ENCODE peak calls at places on chromosome 4, in ten cellular contexts. One of them, this sample, is unnamed.

GRCh38 chr4:101279377-101279871 is 67.9 kb downstream of the PPP3CA start:
- DNase-seq in AG04449: peak; percentile 91
- DNase-seq in heart right ventricle: no peak
- DNase-seq in RWPE1: no peak
- DNase-seq in A673: peak; percentile 96
- DNase-seq in fibroblast of the aortic adventitia: peak; percentile 100
- DNase-seq in IMR-90: peak; percentile 97
- DNase-seq in Calu3: no peak
- DNase-seq in H9: no peak
- DNase-seq in OCI-LY7: peak; percentile 8
- DNase-seq in this sample: no peak

GRCh38 chr4:98801259-98801725 is 127.6 kb downstream of the EIF4E start:
- DNase-seq in RWPE1: no peak
- DNase-seq in IMR-90: no peak
- DNase-seq in AG04449: no peak
- DNase-seq in H9: no peak
- DNase-seq in fibroblast of the aortic adventitia: no peak
- DNase-seq in OCI-LY7: no peak
- DNase-seq in heart right ventricle: no peak
- DNase-seq in Calu3: no peak
- DNase-seq in A673: no peak
- DNase-seq in this sample: no peak

GRCh38 chr4:184439856-184440592 is 34.3 kb downstream of the IRF2 start:
- DNase-seq in Calu3: no peak
- DNase-seq in RWPE1: no peak
- DNase-seq in heart right ventricle: no peak
- DNase-seq in H9: no peak
- DNase-seq in IMR-90: peak; percentile 90
- DNase-seq in OCI-LY7: no peak
- DNase-seq in fibroblast of the aortic adventitia: no peak
- DNase-seq in AG04449: no peak
- DNase-seq in A673: no peak
- DNase-seq in this sample: peak; percentile 15

GRCh38 chr4:129908117-129908516 is 812.2 kb downstream of the C4orf33 start:
- DNase-seq in OCI-LY7: no peak
- DNase-seq in Calu3: no peak
- DNase-seq in RWPE1: no peak
- DNase-seq in A673: no peak
- DNase-seq in IMR-90: no peak
- DNase-seq in AG04449: no peak
- DNase-seq in fibroblast of the aortic adventitia: no peak
- DNase-seq in H9: no peak
- DNase-seq in heart right ventricle: no peak
- DNase-seq in this sample: no peak

GRCh38 chr4:35503435-35503834 is 740.9 kb downstream of the ARAP2 start:
- DNase-seq in OCI-LY7: no peak
- DNase-seq in IMR-90: no peak
- DNase-seq in H9: no peak
- DNase-seq in fibroblast of the aortic adventitia: no peak
- DNase-seq in RWPE1: no peak
- DNase-seq in A673: no peak
- DNase-seq in Calu3: no peak
- DNase-seq in AG04449: no peak
- DNase-seq in heart right ventricle: no peak
- DNase-seq in this sample: no peak

GRCh38 chr4:170109586-170110289 is 20.0 kb upstream of the AADAT start:
- DNase-seq in OCI-LY7: no peak
- DNase-seq in Calu3: no peak
- DNase-seq in fibroblast of the aortic adventitia: peak; percentile 51
- DNase-seq in AG04449: no peak
- DNase-seq in heart right ventricle: no peak
- DNase-seq in RWPE1: no peak
- DNase-seq in IMR-90: no peak
- DNase-seq in H9: no peak
- DNase-seq in A673: peak; percentile 67
- DNase-seq in this sample: no peak

GRCh38 chr4:40587826-40588225 is 41.8 kb downstream of the RBM47 start:
- DNase-seq in fibroblast of the aortic adventitia: peak; percentile 65
- DNase-seq in heart right ventricle: no peak
- DNase-seq in A673: no peak
- DNase-seq in AG04449: no peak
- DNase-seq in RWPE1: peak; percentile 31
- DNase-seq in H9: no peak
- DNase-seq in IMR-90: peak; percentile 73
- DNase-seq in OCI-LY7: no peak
- DNase-seq in Calu3: no peak
- DNase-seq in this sample: no peak

GRCh38 chr4:98945297-98945850 is 16.4 kb upstream of the EIF4E start:
- DNase-seq in OCI-LY7: no peak
- DNase-seq in H9: no peak
- DNase-seq in AG04449: no peak
- DNase-seq in heart right ventricle: no peak
- DNase-seq in A673: no peak
- DNase-seq in RWPE1: no peak
- DNase-seq in Calu3: no peak
- DNase-seq in fibroblast of the aortic adventitia: peak; percentile 55
- DNase-seq in IMR-90: no peak
- DNase-seq in this sample: no peak

GRCh38 chr4:147041376-147041775 is 95.7 kb upstream of the TTC29 start:
- DNase-seq in OCI-LY7: no peak
- DNase-seq in H9: no peak
- DNase-seq in RWPE1: no peak
- DNase-seq in fibroblast of the aortic adventitia: no peak
- DNase-seq in AG04449: no peak
- DNase-seq in heart right ventricle: no peak
- DNase-seq in IMR-90: no peak
- DNase-seq in A673: no peak
- DNase-seq in Calu3: no peak
- DNase-seq in this sample: no peak

GRCh38 chr4:153142700-153143438 is 61.4 kb upstream of the TRIM2 start:
- DNase-seq in IMR-90: peak; percentile 73
- DNase-seq in OCI-LY7: peak; percentile 72
- DNase-seq in H9: peak; percentile 72
- DNase-seq in heart right ventricle: peak; percentile 62
- DNase-seq in A673: peak; percentile 92
- DNase-seq in AG04449: no peak
- DNase-seq in fibroblast of the aortic adventitia: peak; percentile 85
- DNase-seq in RWPE1: peak; percentile 75
- DNase-seq in Calu3: peak; percentile 75
- DNase-seq in this sample: peak; percentile 27

DNA sequence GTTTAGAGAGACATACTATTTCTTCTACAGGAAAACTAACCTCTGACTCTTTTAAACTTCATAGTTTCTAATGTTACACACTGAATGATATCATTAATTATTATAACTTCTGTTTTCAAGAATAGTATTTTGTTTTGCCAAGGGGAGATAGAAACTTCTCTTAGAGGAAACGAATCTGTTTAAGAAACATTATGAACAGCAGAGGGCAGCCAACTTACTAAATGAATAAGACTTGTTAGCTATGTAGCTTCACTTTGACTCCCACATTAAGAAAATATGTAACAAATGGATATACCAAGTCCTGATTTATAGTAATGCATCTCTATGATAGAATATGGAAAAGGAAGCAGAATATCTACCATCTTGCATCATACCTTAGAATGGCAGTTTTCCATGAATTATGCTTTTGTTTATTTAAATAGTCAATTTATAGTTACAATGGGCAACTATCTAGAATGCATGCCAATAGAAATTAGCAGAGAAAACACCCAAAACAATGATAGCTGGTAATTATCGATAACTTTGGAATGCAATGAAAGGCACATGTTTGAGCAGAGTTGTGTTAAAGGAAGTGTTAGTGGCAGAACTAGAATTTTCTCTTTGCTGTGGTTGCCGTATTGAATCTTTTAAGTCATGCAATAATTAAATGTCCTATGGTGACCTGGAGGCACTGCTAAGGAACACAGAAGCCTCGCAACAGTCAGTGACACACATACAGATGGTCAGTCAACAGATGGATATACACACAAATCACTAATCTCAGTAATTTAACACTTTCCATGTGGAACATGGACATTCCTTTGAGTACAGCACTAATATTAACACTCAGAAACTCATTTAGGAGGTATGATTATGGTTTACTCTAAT is 105.7 kb upstream of the PDLIM3 start:
- DNase-seq in A673: peak; percentile 69
- DNase-seq in AG04449: peak; percentile 57
- DNase-seq in IMR-90: peak; percentile 82
- DNase-seq in RWPE1: peak; percentile 19
- DNase-seq in H9: no peak
- DNase-seq in fibroblast of the aortic adventitia: peak; percentile 88
- DNase-seq in heart right ventricle: no peak
- DNase-seq in OCI-LY7: peak; percentile 81
- DNase-seq in Calu3: no peak
- DNase-seq in this sample: no peak
- TF ChIP-seq CTCF in A673: peak; percentile 60
- TF ChIP-seq CTCF in AG04449: peak; percentile 15
- TF ChIP-seq CTCF in IMR-90: peak; percentile 62
- TF ChIP-seq CTCF in RWPE1: peak; percentile 42
- TF ChIP-seq CTCF in H9: peak; percentile 68
- TF ChIP-seq CTCF in fibroblast of the aortic adventitia: peak; percentile 34
- TF ChIP-seq CTCF in heart right ventricle: peak; percentile 55
- TF ChIP-seq CTCF in OCI-LY7: peak; percentile 84
- TF ChIP-seq CTCF in Calu3: no peak
- TF ChIP-seq CTCF in this sample: peak; percentile 62

DNA sequence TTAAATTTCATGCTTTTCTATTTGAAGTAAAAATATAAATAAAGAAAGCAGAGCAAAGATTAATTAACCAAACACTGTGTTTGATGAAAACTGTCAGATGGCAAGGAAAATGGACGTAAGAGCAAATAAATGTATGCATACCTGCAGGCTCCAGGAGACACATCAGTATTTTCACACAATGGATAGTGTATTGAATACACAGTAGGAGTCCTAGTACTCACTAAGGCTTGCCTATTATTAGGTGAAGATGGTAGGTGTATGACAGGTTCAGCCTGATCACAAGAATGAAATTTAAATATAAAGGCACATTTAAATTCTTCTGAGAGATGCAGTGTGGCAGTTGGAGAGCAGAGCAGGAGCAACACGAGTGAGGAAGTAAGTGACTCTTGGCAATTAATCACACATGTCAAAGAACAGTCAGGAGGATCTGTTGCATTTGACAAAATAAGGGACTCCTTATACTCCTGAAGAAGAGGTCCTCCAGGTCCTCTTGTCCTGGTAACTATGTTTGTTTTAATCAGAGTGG is 106.0 kb upstream of the NDST4 start:
- DNase-seq in OCI-LY7: no peak
- DNase-seq in RWPE1: no peak
- DNase-seq in IMR-90: no peak
- DNase-seq in AG04449: no peak
- DNase-seq in H9: no peak
- DNase-seq in heart right ventricle: no peak
- DNase-seq in A673: no peak
- DNase-seq in fibroblast of the aortic adventitia: no peak
- DNase-seq in Calu3: no peak
- DNase-seq in this sample: no peak
- TF ChIP-seq CTCF in OCI-LY7: no peak
- TF ChIP-seq CTCF in RWPE1: no peak
- TF ChIP-seq CTCF in IMR-90: no peak
- TF ChIP-seq CTCF in AG04449: no peak
- TF ChIP-seq CTCF in H9: no peak
- TF ChIP-seq CTCF in heart right ventricle: no peak
- TF ChIP-seq CTCF in A673: no peak
- TF ChIP-seq CTCF in fibroblast of the aortic adventitia: no peak
- TF ChIP-seq CTCF in Calu3: no peak
- TF ChIP-seq CTCF in this sample: no peak

GRCh38 chr4:5374994-5375393 is 323.7 kb downstream of the STK32B start:
- DNase-seq in heart right ventricle: no peak
- DNase-seq in fibroblast of the aortic adventitia: no peak
- DNase-seq in IMR-90: no peak
- DNase-seq in H9: no peak
- DNase-seq in AG04449: no peak
- DNase-seq in Calu3: no peak
- DNase-seq in OCI-LY7: no peak
- DNase-seq in A673: no peak
- DNase-seq in RWPE1: no peak
- DNase-seq in this sample: no peak

GRCh38 chr4:5376015-5376414 is 324.7 kb downstream of the STK32B start:
- DNase-seq in heart right ventricle: no peak
- DNase-seq in A673: no peak
- DNase-seq in H9: no peak
- DNase-seq in AG04449: no peak
- DNase-seq in Calu3: no peak
- DNase-seq in IMR-90: no peak
- DNase-seq in OCI-LY7: no peak
- DNase-seq in fibroblast of the aortic adventitia: no peak
- DNase-seq in RWPE1: no peak
- DNase-seq in this sample: no peak

GRCh38 chr4:5374577-5374976 is 323.3 kb downstream of the STK32B start:
- DNase-seq in Calu3: no peak
- DNase-seq in H9: no peak
- DNase-seq in heart right ventricle: no peak
- DNase-seq in A673: no peak
- DNase-seq in RWPE1: no peak
- DNase-seq in fibroblast of the aortic adventitia: no peak
- DNase-seq in AG04449: no peak
- DNase-seq in IMR-90: peak; percentile 15
- DNase-seq in OCI-LY7: no peak
- DNase-seq in this sample: no peak

GRCh38 chr4:5381981-5382441 is 326.3 kb downstream of the EVC2 start:
- DNase-seq in heart right ventricle: no peak
- DNase-seq in RWPE1: no peak
- DNase-seq in OCI-LY7: no peak
- DNase-seq in AG04449: peak; percentile 63
- DNase-seq in H9: no peak
- DNase-seq in IMR-90: peak; percentile 94
- DNase-seq in A673: no peak
- DNase-seq in fibroblast of the aortic adventitia: no peak
- DNase-seq in Calu3: no peak
- DNase-seq in this sample: no peak

GRCh38 chr4:5378002-5378401 is 326.7 kb downstream of the STK32B start:
- DNase-seq in IMR-90: peak; percentile 15
- DNase-seq in Calu3: no peak
- DNase-seq in A673: peak; percentile 62
- DNase-seq in heart right ventricle: no peak
- DNase-seq in H9: no peak
- DNase-seq in RWPE1: no peak
- DNase-seq in OCI-LY7: no peak
- DNase-seq in fibroblast of the aortic adventitia: no peak
- DNase-seq in AG04449: no peak
- DNase-seq in this sample: no peak
- TF ChIP-seq CTCF in IMR-90: peak; percentile 31
- TF ChIP-seq CTCF in Calu3: no peak
- TF ChIP-seq CTCF in A673: peak; percentile 58
- TF ChIP-seq CTCF in heart right ventricle: no peak
- TF ChIP-seq CTCF in H9: peak; percentile 43
- TF ChIP-seq CTCF in RWPE1: no peak
- TF ChIP-seq CTCF in OCI-LY7: no peak
- TF ChIP-seq CTCF in fibroblast of the aortic adventitia: no peak
- TF ChIP-seq CTCF in AG04449: peak; percentile 20
- TF ChIP-seq CTCF in this sample: no peak

DNA sequence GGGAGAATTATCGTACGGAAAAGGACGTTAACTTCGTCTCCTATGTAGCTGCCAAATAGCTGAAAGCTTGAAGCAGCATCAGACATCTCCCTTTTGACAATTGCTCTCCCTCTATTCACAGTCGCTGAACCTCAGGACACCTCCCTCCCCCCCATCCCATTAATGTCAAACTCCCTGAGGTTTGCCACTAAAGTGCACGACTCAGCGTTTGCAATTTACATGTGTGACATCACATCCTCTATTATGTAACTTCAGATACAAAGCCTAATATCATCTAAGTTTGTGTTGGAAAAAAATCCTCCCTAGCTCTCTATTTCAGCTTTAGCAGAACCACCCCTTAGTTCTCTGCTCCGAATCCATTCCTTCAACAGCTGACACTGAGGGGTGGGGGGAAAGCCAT is 5.5 kb upstream of the NR3C2 start:
- DNase-seq in OCI-LY7: no peak
- DNase-seq in fibroblast of the aortic adventitia: no peak
- DNase-seq in heart right ventricle: no peak
- DNase-seq in H9: no peak
- DNase-seq in IMR-90: no peak
- DNase-seq in RWPE1: no peak
- DNase-seq in AG04449: no peak
- DNase-seq in Calu3: no peak
- DNase-seq in A673: peak; percentile 64
- DNase-seq in this sample: no peak
- TF ChIP-seq CTCF in OCI-LY7: no peak
- TF ChIP-seq CTCF in fibroblast of the aortic adventitia: no peak
- TF ChIP-seq CTCF in heart right ventricle: no peak
- TF ChIP-seq CTCF in H9: no peak
- TF ChIP-seq CTCF in IMR-90: no peak
- TF ChIP-seq CTCF in RWPE1: no peak
- TF ChIP-seq CTCF in AG04449: no peak
- TF ChIP-seq CTCF in Calu3: no peak
- TF ChIP-seq CTCF in A673: no peak
- TF ChIP-seq CTCF in this sample: no peak